ENCODE peak calls at places on chromosome 16, in five cellular contexts. D is CD8-positive, alpha-beta memory T cell; Y is A549; M is lower lobe of right lung; B is A673. S is an unnamed sample.

GRCh38 chr16:81703177-81704155 is 75.6 kb upstream of the PLCG2 start:
- DNase-seq in D (no peak), Y (peak; percentile 92), M (peak; percentile 39), B (peak; percentile 54), S (peak; percentile 82)

GRCh38 chr16:72501739-72502653 is 330.0 kb upstream of the PMFBP1 start:
- DNase-seq in D (no peak), Y (peak; percentile 73), M (no peak), B (peak; percentile 79), S (peak; percentile 74)

GRCh38 chr16:87169509-87169985 is 147.6 kb downstream of the C16orf95 start:
- DNase-seq in D (no peak), Y (no peak), M (no peak), B (no peak), S (no peak)

GRCh38 chr16:11181889-11182279 is 74.1 kb downstream of the SOCS1 start:
- DNase-seq in D (no peak), Y (no peak), M (peak; percentile 65), B (no peak), S (no peak)

GRCh38 chr16:17387226-17387625 is 83.5 kb downstream of the XYLT1 start:
- DNase-seq in D (no peak), Y (no peak), M (no peak), B (no peak), S (no peak)

GRCh38 chr16:57372372-57373116 is at the start of gene CX3CL1:
- DNase-seq in D (no peak), Y (no peak), M (peak; percentile 62), B (peak; percentile 61), S (peak; percentile 74)

GRCh38 chr16:54867302-54867832 is 63.3 kb upstream of the IRX5 start:
- DNase-seq in D (no peak), Y (no peak), M (no peak), B (no peak), S (no peak)

GRCh38 chr16:4529085-4530060 is 9.2 kb downstream of the CDIP1 start:
- DNase-seq in D (no peak), Y (no peak), M (no peak), B (no peak), S (peak; percentile 71)

GRCh38 chr16:66649636-66650205 is 45.2 kb downstream of the CMTM3 start:
- DNase-seq in D (no peak), Y (no peak), M (no peak), B (no peak), S (no peak)

GRCh38 chr16:4414187-4414909 is 2.0 kb downstream of the CORO7 start:
- DNase-seq in D (peak; percentile 74), Y (no peak), M (no peak), B (no peak), S (peak; percentile 71)

GRCh38 chr16:88705746-88706287 is 391 bp downstream of the RNF166 start:
- DNase-seq in D (no peak), Y (no peak), M (no peak), B (no peak), S (no peak)
- H3K4me1 ChIP-seq in D (peaks cover 55% of the 10 kb centered on the region), Y (peaks cover 14% of the 10 kb centered on the region), M (peaks cover 57% of the 10 kb centered on the region), B (peaks cover 36% of the 10 kb centered on the region), S (no peaks in the 10 kb centered on the region)

DNA sequence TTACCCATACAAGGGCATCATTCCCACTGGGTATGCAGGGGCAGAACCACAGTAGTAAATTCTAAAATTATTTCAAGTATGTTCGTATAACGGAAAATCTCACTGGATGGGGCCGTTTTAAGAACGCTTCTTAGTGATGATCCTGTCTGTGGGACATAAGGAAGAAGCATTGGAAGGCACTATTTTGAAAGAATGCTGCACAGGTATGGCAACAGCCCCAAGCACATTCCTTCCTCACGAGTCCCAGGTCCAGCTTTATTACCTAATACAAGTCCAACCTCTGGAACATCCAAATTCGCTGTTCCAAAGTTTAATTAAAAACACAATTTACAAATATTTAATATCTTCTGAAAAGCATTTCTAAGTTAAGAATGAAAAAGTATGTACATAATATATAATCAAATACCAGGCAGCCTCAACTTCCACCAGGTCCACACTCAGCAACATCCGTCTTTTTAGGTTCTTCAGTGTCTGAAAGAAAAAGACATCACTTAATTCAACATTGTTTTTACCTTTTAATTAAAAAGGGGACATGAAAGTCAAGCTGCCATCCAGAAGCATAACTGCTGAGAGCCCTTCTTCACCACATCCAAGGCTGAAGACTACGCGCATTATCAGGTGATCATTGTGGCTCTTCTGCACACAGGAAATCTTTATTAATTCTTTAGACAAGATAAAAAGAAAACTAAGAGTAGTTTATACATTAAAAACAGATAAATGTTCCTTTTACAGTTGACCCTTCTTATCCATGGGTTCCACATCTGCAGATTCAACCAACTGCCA is 49.8 kb downstream of the BRD7 start:
- DNase-seq in D (no peak), Y (no peak), M (no peak), B (no peak), S (no peak)
- H3K4me3 ChIP-seq in D (no peak overlapping the region), Y (no peak overlapping the region), M (no peak overlapping the region), B (no peak overlapping the region), S (no peak overlapping the region)

GRCh38 chr16:28528463-28528867 is 10.3 kb downstream of the NUPR1 start:
- DNase-seq in D (no peak), Y (no peak), M (no peak), B (no peak), S (no peak)

GRCh38 chr16:28529124-28529523 is 9.7 kb downstream of the NUPR1 start:
- DNase-seq in D (no peak), Y (no peak), M (no peak), B (no peak), S (no peak)

GRCh38 chr16:28534542-28535373 is 4.0 kb downstream of the NUPR1 start:
- DNase-seq in D (no peak), Y (no peak), M (peak; percentile 59), B (no peak), S (no peak)

GRCh38 chr16:28532940-28533647 is 5.7 kb downstream of the NUPR1 start:
- DNase-seq in D (no peak), Y (no peak), M (no peak), B (no peak), S (no peak)

DNA sequence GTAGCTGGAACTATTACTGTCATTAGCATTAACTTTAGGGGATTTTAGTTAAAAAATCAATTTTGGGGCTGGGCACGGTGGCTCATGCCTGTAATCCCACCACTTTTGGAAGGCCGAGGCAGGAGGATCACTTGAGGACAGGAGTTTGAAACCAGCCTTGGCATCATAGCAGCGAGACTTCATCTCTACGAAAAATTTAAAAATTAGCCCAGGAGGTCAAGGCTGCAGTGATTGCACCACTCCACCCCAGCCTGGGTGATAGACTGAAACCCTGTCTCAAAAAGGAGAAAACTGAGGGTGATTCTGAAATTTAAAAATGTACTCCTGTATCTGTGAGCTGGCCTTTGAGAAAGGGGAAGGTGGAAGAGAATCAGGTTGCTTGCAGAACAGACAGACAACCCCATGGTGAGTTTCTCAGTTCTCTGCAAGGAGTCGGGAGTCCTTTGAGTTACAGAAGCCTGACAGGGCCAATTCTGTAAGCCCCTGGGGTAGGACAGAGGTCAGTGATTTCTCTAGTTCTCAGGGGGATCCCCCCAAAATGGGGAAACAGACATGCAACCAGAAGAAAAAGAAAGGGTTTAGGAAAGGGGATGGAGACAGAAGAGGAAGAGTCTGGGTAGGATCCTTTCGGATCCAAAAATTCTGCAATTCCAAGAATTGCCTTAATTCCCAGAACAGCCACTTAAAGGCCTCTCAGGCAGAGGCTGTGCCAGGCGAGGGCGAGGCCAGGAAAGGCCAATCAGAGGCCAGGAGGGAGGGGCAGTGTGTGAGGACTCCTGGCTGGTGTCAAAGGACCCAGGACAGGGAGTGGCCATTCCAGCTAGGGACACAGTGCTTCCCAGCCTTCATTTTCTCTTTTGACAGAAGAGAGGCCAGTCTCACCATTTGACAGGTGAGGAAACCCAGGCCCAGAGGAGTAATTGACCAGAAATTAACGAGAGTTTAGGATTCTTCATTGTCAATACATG is 6.7 kb downstream of the NUPR1 start:
- DNase-seq in D (no peak), Y (peak; percentile 66), M (peak; percentile 89), B (no peak), S (no peak)
- H3K27ac ChIP-seq in D (no peak overlapping the region), Y (no peak overlapping the region), M (peak overlapping the region; percentile 73), B (no peak overlapping the region), S (no peak overlapping the region)

GRCh38 chr16:64408699-64409098 is 713.2 kb downstream of the CDH11 start:
- DNase-seq in D (no peak), Y (no peak), M (no peak), B (no peak), S (no peak)
- H3K4me1 ChIP-seq in D (no peaks in the 10 kb centered on the region), Y (no peaks in the 10 kb centered on the region), M (peaks cover 3% of the 10 kb centered on the region), B (peaks cover 4% of the 10 kb centered on the region), S (peaks cover 9% of the 10 kb centered on the region)